ENCODE peak calls at places on chromosomes 2 and 18, in eight cellular contexts. V is K562, Y is GM23338, T is SK-N-SH, B is HCT116, E is Panc1, P is HepG2, A is GM12878. H is an unnamed sample.

GRCh38 chr18:23077493-23078256 is 57.6 kb upstream of the CABLES1 start:
- DNase-seq in V (no peak), Y (peak; percentile 36), T (peak; percentile 36), B (no peak), E (no peak), P (peak; percentile 75), A (no peak), H (no peak)

GRCh38 chr2:153477641-153478288 is 797 bp downstream of the RPRM start:
- DNase-seq in V (no peak), Y (peak; percentile 62), T (peak; percentile 25), B (no peak), E (no peak), P (no peak), A (no peak), H (no peak)

GRCh38 chr2:28610583-28611201 is 114.8 kb downstream of the PLB1 start:
- DNase-seq in V (peak; percentile 58), Y (no peak), T (no peak), B (peak; percentile 86), E (no peak), P (peak; percentile 36), A (no peak), H (no peak)

GRCh38 chr2:104289646-104290565 is 564.0 kb upstream of the POU3F3 start:
- DNase-seq in V (no peak), Y (no peak), T (no peak), B (no peak), E (no peak), P (no peak), A (no peak), H (no peak)

GRCh38 chr2:147860009-147860408 is 15.2 kb downstream of the ACVR2A start:
- DNase-seq in V (no peak), Y (peak; percentile 67), T (no peak), B (no peak), E (no peak), P (no peak), A (no peak), H (no peak)

GRCh38 chr2:233056961-233057605 is 3.1 kb upstream of the INPP5D start:
- DNase-seq in V (no peak), Y (no peak), T (no peak), B (no peak), E (no peak), P (no peak), A (no peak), H (no peak)

GRCh38 chr2:172833898-172834297 is 98.3 kb downstream of the RAPGEF4 start:
- DNase-seq in V (no peak), Y (no peak), T (no peak), B (no peak), E (no peak), P (no peak), A (no peak), H (no peak)

GRCh38 chr2:39942970-39943369 is 163.9 kb upstream of the THUMPD2 start:
- DNase-seq in V (no peak), Y (no peak), T (no peak), B (no peak), E (no peak), P (no peak), A (no peak), H (no peak)

GRCh38 chr2:191318729-191319078 is 73.5 kb downstream of the MYO1B start:
- DNase-seq in V (no peak), Y (peak; percentile 66), T (no peak), B (peak; percentile 27), E (no peak), P (peak; percentile 96), A (no peak), H (no peak)

GRCh38 chr2:220670461-220670979 is 901.6 kb downstream of the EPHA4 start:
- DNase-seq in V (no peak), Y (no peak), T (no peak), B (no peak), E (no peak), P (no peak), A (no peak), H (no peak)

GRCh38 chr2:72141032-72141645 is 6.5 kb downstream of the CYP26B1 start:
- DNase-seq in V (no peak), Y (no peak), T (peak; percentile 21), B (no peak), E (no peak), P (no peak), A (no peak), H (no peak)

GRCh38 chr2:222179592-222179991 is 119.2 kb downstream of the PAX3 start:
- DNase-seq in V (no peak), Y (no peak), T (no peak), B (no peak), E (no peak), P (no peak), A (no peak), H (no peak)

GRCh38 chr18:1094408-1094807 is 189.7 kb downstream of the ADCYAP1 start:
- DNase-seq in V (no peak), Y (no peak), T (no peak), B (no peak), E (no peak), P (no peak), A (no peak), H (no peak)

GRCh38 chr2:194907569-194907968 is 749.5 kb upstream of the SLC39A10 start:
- DNase-seq in V (no peak), Y (no peak), T (no peak), B (no peak), E (no peak), P (no peak), A (no peak), H (no peak)

GRCh38 chr2:42796427-42797248 is 4.3 kb upstream of the HAAO start:
- DNase-seq in V (no peak), Y (no peak), T (no peak), B (no peak), E (no peak), P (no peak), A (peak; percentile 81), H (no peak)

GRCh38 chr2:181471783-181472182 is 14.6 kb downstream of the ITGA4 start:
- DNase-seq in V (no peak), Y (no peak), T (no peak), B (no peak), E (no peak), P (no peak), A (no peak), H (no peak)

GRCh38 chr18:70405051-70405450 is 116.2 kb downstream of the SOCS6 start:
- DNase-seq in V (no peak), Y (no peak), T (no peak), B (no peak), E (no peak), P (no peak), A (no peak), H (no peak)

DNA sequence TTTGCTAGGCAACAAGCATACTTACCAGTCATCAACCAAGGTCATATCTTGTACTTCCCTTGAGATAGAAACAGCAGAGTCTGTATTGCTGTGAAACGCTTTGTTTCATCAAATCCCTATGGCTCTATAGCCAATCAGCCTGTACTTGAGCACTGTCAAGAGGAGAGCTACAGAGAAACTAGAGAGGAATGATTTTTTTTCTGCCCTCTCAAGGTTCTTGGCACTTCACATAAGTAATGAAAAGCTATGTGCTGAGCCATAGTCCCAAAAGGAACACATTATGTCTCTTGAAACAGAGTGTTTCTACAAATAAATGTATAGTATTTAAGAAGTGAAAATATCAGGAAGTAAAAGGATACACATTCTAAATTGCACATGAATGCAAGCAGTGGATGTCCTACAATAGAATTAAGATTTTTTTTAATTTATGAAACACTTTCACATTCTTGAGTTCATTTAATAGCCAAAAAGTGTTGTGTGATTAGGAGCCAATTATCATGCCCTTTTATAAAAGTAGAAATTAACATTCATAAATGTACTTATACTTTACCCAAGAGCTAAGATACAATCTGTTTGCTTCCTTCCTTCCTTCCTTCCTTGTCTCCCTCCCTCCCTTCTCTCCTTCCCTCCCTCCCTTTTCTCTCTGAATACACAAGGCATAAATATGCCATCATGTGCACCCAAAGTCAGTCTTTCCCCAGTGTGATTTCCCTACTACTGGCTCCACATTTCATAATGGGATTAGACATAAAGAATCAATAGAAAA is 131.8 kb downstream of the CSRNP3 start:
- DNase-seq in V (no peak), Y (no peak), T (no peak), B (no peak), E (no peak), P (no peak), A (no peak), H (no peak)
- TF ChIP-seq POLR2AphosphoS5 in V (no peak), Y (no peak), T (no peak), B (no peak), E (no peak), P (no peak), A (no peak), H (no peak)

GRCh38 chr2:218427741-218428140 is 8.8 kb downstream of the VIL1 start:
- DNase-seq in V (peak; percentile 52), Y (peak; percentile 62), T (no peak), B (no peak), E (no peak), P (no peak), A (no peak), H (no peak)
- TF ChIP-seq REST in V (no peak), Y (no peak), T (no peak), B (no peak), E (no peak), P (no peak), A (no peak), H (no peak)

GRCh38 chr2:19902272-19902730 is 518 bp upstream of the TTC32 start:
- DNase-seq in V (peak; percentile 30), Y (no peak), T (peak; percentile 29), B (no peak), E (no peak), P (no peak), A (no peak), H (no peak)

GRCh38 chr2:19899853-19900525 is 1.8 kb downstream of the TTC32 start:
- DNase-seq in V (peak; percentile 58), Y (no peak), T (no peak), B (no peak), E (no peak), P (peak; percentile 21), A (no peak), H (no peak)

GRCh38 chr2:19901201-19901457 is 654 bp downstream of the TTC32 start:
- DNase-seq in V (no peak), Y (no peak), T (no peak), B (no peak), E (no peak), P (no peak), A (no peak), H (no peak)

GRCh38 chr2:19900536-19901200 is 1.1 kb downstream of the TTC32 start:
- DNase-seq in V (peak; percentile 44), Y (peak; percentile 11), T (peak; percentile 11), B (no peak), E (no peak), P (peak; percentile 24), A (no peak), H (peak; percentile 5)

GRCh38 chr2:19901458-19902271 is at the start of gene TTC32:
- DNase-seq in V (peak; percentile 97), Y (peak; percentile 93), T (peak; percentile 99), B (peak; percentile 93), E (peak; percentile 94), P (peak; percentile 95), A (peak; percentile 82), H (peak; percentile 87)
- TF ChIP-seq POLR2AphosphoS5 in V (peak; percentile 91), Y (peak; percentile 89), T (peak; percentile 95), B (peak; percentile 95), E (peak; percentile 98), P (peak; percentile 88), A (peak; percentile 98), H (peak; percentile 91)

GRCh38 chr2:128354731-128355470 is 36.2 kb upstream of the HS6ST1 start:
- DNase-seq in V (no peak), Y (no peak), T (no peak), B (no peak), E (no peak), P (no peak), A (no peak), H (no peak)
- TF ChIP-seq REST in V (no peak), Y (no peak), T (no peak), B (no peak), E (no peak), P (no peak), A (no peak), H (no peak)

H was measured in HL-60.